ENCODE peak calls at places on chromosomes 4 and X, in eight cellular contexts. B is psoas muscle; Z is SW480; G is T-cell; L is mucosa of descending colon; S is ecto neural progenitor cell; T is upper lobe of left lung; R is stimulated activated CD4-positive, alpha-beta T cell treated with anti-CD3 and anti-CD28 coated beads, Interleukin-1b, Interleukin-23, amount 100 ng/mL, for 24 hours. H is an unnamed sample.

GRCh38 chr4:6195602-6196319 is 4.6 kb downstream of the JAKMIP1 start:
- DNase-seq in R (no peak), B (no peak), G (no peak), T (no peak), Z (no peak), L (no peak), S (no peak), H (no peak)

GRCh38 chrX:49878128-49878833 is 1.0 kb upstream of the USP27X start:
- DNase-seq in L (no peak), G (no peak), S (peak; percentile 46), Z (no peak), T (no peak), R (no peak), B (no peak), H (peak; percentile 60)

GRCh38 chr4:24488399-24489164 is 95.8 kb downstream of the DHX15 start:
- DNase-seq in S (peak; percentile 87), R (no peak), T (peak; percentile 69), G (peak; percentile 42), L (peak; percentile 85), B (peak; percentile 72), Z (peak; percentile 35), H (peak; percentile 92)

GRCh38 chrX:13670197-13670596 is 17.3 kb downstream of the TCEANC start:
- DNase-seq in G (no peak), R (no peak), Z (no peak), B (no peak), S (no peak), L (no peak), T (no peak), H (no peak)

GRCh38 chr4:60611762-60612496 is 588.2 kb upstream of the ADGRL3 start:
- DNase-seq in T (no peak), R (no peak), S (no peak), B (no peak), Z (no peak), L (no peak), G (no peak), H (no peak)

GRCh38 chr4:125235971-125236370 is 78.8 kb upstream of the FAT4 start:
- DNase-seq in R (no peak), B (no peak), Z (no peak), T (no peak), S (no peak), G (no peak), L (no peak), H (no peak)

GRCh38 chrX:2712890-2713860 is 22.1 kb downstream of the CD99 start:
- DNase-seq in S (no peak), R (no peak), Z (no peak), T (no peak), L (no peak), B (no peak), G (no peak), H (no peak)

GRCh38 chr4:1179976-1180375 is 7.6 kb upstream of the SPON2 start:
- DNase-seq in G (no peak), R (no peak), Z (no peak), L (no peak), B (no peak), T (no peak), S (no peak), H (no peak)

GRCh38 chr4:127732623-127733199 is 2.5 kb downstream of the SLC25A31 start:
- DNase-seq in T (no peak), B (no peak), S (no peak), R (no peak), Z (peak; percentile 56), G (no peak), L (no peak), H (no peak)

GRCh38 chr4:119977546-119977945 is 89.1 kb downstream of the MAD2L1 start:
- DNase-seq in S (no peak), Z (no peak), G (no peak), R (no peak), T (no peak), L (no peak), B (no peak), H (no peak)

GRCh38 chrX:49165901-49166881 is 3.6 kb downstream of the MAGIX start:
- DNase-seq in S (peak; percentile 80), Z (peak; percentile 95), L (peak; percentile 87), G (peak; percentile 66), R (no peak), B (peak; percentile 80), T (peak; percentile 84), H (peak; percentile 79)

GRCh38 chr4:54333657-54334056 is 104.6 kb downstream of the PDGFRA start:
- DNase-seq in S (no peak), G (no peak), T (no peak), R (no peak), B (no peak), L (no peak), Z (no peak), H (no peak)

GRCh38 chr4:2436301-2436700 is 17.5 kb downstream of the CFAP99 start:
- DNase-seq in G (no peak), B (no peak), L (no peak), S (no peak), Z (peak; percentile 39), T (no peak), R (no peak), H (no peak)

GRCh38 chr4:55143858-55144257 is 18.5 kb upstream of the KDR start:
- DNase-seq in T (no peak), R (no peak), Z (no peak), S (no peak), G (no peak), B (no peak), L (no peak), H (no peak)

GRCh38 chr4:183588169-183588675 is 70.8 kb downstream of the RWDD4 start:
- DNase-seq in L (no peak), Z (no peak), G (no peak), T (no peak), S (no peak), R (no peak), B (no peak), H (no peak)

GRCh38 chrX:45830343-45830742 is 629.7 kb upstream of the DIPK2B start:
- DNase-seq in S (no peak), Z (no peak), B (no peak), G (no peak), T (no peak), R (no peak), L (no peak), H (no peak)

GRCh38 chr4:185589067-185589844 is 53.9 kb upstream of the PDLIM3 start:
- DNase-seq in S (no peak), B (no peak), Z (peak; percentile 93), T (no peak), L (no peak), R (no peak), G (no peak), H (no peak)

GRCh38 chr4:8847764-8848163 is 23.9 kb downstream of the HMX1 start:
- DNase-seq in R (no peak), T (no peak), L (no peak), B (no peak), G (no peak), Z (peak; percentile 37), S (peak; percentile 42), H (no peak)

GRCh38 chr4:60201052-60201673 is 999.0 kb upstream of the ADGRL3 start:
- DNase-seq in R (peak; percentile 2), G (no peak), T (no peak), L (peak; percentile 28), B (no peak), Z (peak; percentile 10), S (peak; percentile 51), H (peak; percentile 28)

GRCh38 chr4:133151681-133152329 is 2.7 kb downstream of the PCDH10 start:
- DNase-seq in R (no peak), T (no peak), B (no peak), Z (no peak), L (no peak), G (no peak), S (peak; percentile 79), H (peak; percentile 47)